ENCODE peak calls at places on chromosomes 5 and 9, in eight cellular contexts. Z is gastrocnemius medialis, D is psoas muscle, R is GM06990, G is body of pancreas, B is A549, F is heart right ventricle, S is mucosa of descending colon. J is an unnamed sample.

GRCh38 chr5:81751836-81752643 is 1.1 kb upstream of the SSBP2 start:
- DNase-seq in Z (no peak), S (no peak), F (peak), R (no peak), G (peak), B (no peak), D (no peak), J (no peak)

GRCh38 chr5:27312291-27312690 is 273.9 kb upstream of the CDH9 start:
- DNase-seq in F (no peak), B (no peak), S (no peak), G (no peak), D (no peak), Z (no peak), R (no peak), J (no peak)

GRCh38 chr9:122141671-122142070 is 17.9 kb downstream of the NDUFA8 start:
- DNase-seq in B (no peak), R (no peak), Z (no peak), G (no peak), F (no peak), S (no peak), D (no peak), J (no peak)

GRCh38 chr5:115297043-115297442 is 589 bp upstream of the CCDC112 start:
- DNase-seq in B (peak), G (peak), D (no peak), Z (no peak), S (no peak), R (no peak), F (no peak), J (no peak)

GRCh38 chr5:135977375-135977928 is 22.7 kb upstream of the LECT2 start:
- DNase-seq in F (peak), S (peak), Z (no peak), R (peak), G (peak), B (peak), D (peak), J (peak)

GRCh38 chr9:136090768-136091581 is 4.1 kb downstream of the NACC2 start:
- DNase-seq in B (no peak), D (peak), G (no peak), S (peak), Z (no peak), R (no peak), F (peak), J (no peak)

GRCh38 chr9:125433461-125434001 is 171.9 kb downstream of the GAPVD1 start:
- DNase-seq in D (no peak), R (no peak), S (no peak), F (no peak), G (no peak), Z (no peak), B (no peak), J (no peak)

GRCh38 chr9:31629292-31629691 is 755.2 kb upstream of the ACO1 start:
- DNase-seq in F (no peak), D (no peak), G (no peak), B (no peak), S (no peak), Z (no peak), R (no peak), J (no peak)

GRCh38 chr5:149886060-149886459 is 58.5 kb downstream of the PDE6A start:
- DNase-seq in Z (no peak), R (no peak), G (no peak), D (no peak), B (no peak), S (peak), F (no peak), J (no peak)

GRCh38 chr9:126743046-126743445 is 61.8 kb upstream of the ZBTB43 start:
- DNase-seq in G (no peak), R (no peak), Z (no peak), F (no peak), S (no peak), B (no peak), D (no peak), J (no peak)

GRCh38 chr9:97853844-97854695 is 1.0 kb downstream of the FOXE1 start:
- DNase-seq in R (peak), S (no peak), G (no peak), Z (no peak), D (no peak), B (peak), F (no peak), J (no peak)

GRCh38 chr5:64682608-64683007 is 7.7 kb upstream of the SHISAL2B start:
- DNase-seq in R (no peak), S (no peak), G (no peak), F (no peak), B (peak), D (no peak), Z (no peak), J (no peak)

GRCh38 chr9:125843646-125844045 is 96.5 kb downstream of the PBX3 start:
- DNase-seq in R (no peak), B (no peak), Z (no peak), S (no peak), D (no peak), G (peak), F (peak), J (no peak)

GRCh38 chr5:69510694-69511093 is 18.1 kb downstream of the OCLN start:
- DNase-seq in Z (no peak), F (no peak), D (no peak), B (no peak), G (no peak), R (no peak), S (no peak), J (no peak)

GRCh38 chr5:151683936-151684586 is 2.7 kb downstream of the SPARC start:
- DNase-seq in Z (no peak), D (no peak), S (no peak), B (no peak), G (no peak), R (no peak), F (no peak), J (no peak)

GRCh38 chr9:69805962-69806633 is 14.5 kb upstream of the CFAP95 start:
- DNase-seq in F (peak), B (no peak), G (peak), Z (no peak), R (no peak), S (no peak), D (no peak), J (no peak)

GRCh38 chr5:150065886-150066285 is 20.5 kb downstream of the CSF1R start:
- DNase-seq in G (peak), Z (no peak), R (no peak), S (no peak), B (no peak), D (peak), F (peak), J (no peak)

GRCh38 chr5:54312499-54312898 is 2.1 kb upstream of the ARL15 start:
- DNase-seq in R (no peak), G (no peak), S (no peak), Z (no peak), F (no peak), B (no peak), D (no peak), J (no peak)

GRCh38 chr5:11902304-11902703 is 1.9 kb downstream of the CTNND2 start:
- DNase-seq in B (no peak), D (no peak), Z (no peak), F (no peak), G (peak), R (no peak), S (no peak), J (no peak)

GRCh38 chr5:53037141-53037859 is 48.1 kb downstream of the ITGA2 start:
- DNase-seq in S (no peak), G (no peak), B (peak), R (no peak), F (no peak), D (no peak), Z (no peak), J (no peak)

GRCh38 chr5:88736494-88736893 is 146.5 kb downstream of the MEF2C start:
- DNase-seq in D (no peak), G (no peak), Z (no peak), F (no peak), B (no peak), S (no peak), R (peak), J (no peak)

GRCh38 chr9:13487498-13487897 is 208.0 kb upstream of the MPDZ start:
- DNase-seq in S (no peak), Z (no peak), D (no peak), F (no peak), R (no peak), G (no peak), B (no peak), J (no peak)

GRCh38 chr5:135183464-135183863 is 149.4 kb upstream of the PITX1 start:
- DNase-seq in B (no peak), Z (no peak), D (no peak), R (no peak), G (no peak), S (no peak), F (no peak), J (no peak)

GRCh38 chr9:89646189-89646588 is 41.4 kb downstream of the GADD45G start:
- DNase-seq in D (no peak), F (no peak), B (no peak), S (no peak), G (no peak), Z (no peak), R (no peak), J (no peak)

GRCh38 chr9:2764371-2764770 is 47.1 kb downstream of the KCNV2 start:
- DNase-seq in F (no peak), Z (no peak), G (no peak), D (no peak), S (no peak), B (no peak), R (no peak), J (no peak)

GRCh38 chr5:126104951-126105350 is 318.3 kb upstream of the GRAMD2B start:
- DNase-seq in R (no peak), Z (no peak), D (no peak), B (no peak), S (no peak), F (no peak), G (no peak), J (no peak)

GRCh38 chr9:115411993-115412452 is 294.1 kb upstream of the TNC start:
- DNase-seq in Z (no peak), D (no peak), R (no peak), G (peak), S (no peak), F (no peak), B (no peak), J (no peak)

GRCh38 chr5:40904205-40904993 is 4.9 kb upstream of the C7 start:
- DNase-seq in D (peak), Z (peak), F (peak), G (peak), S (peak), R (no peak), B (peak), J (no peak)

GRCh38 chr5:54881286-54882005 is 103.9 kb downstream of the ESM1 start:
- DNase-seq in R (no peak), B (no peak), Z (no peak), G (no peak), D (no peak), F (no peak), S (no peak), J (no peak)

GRCh38 chr5:149853019-149853648 is 91.5 kb downstream of the PDE6A start:
- DNase-seq in S (peak), F (peak), G (peak), B (peak), Z (peak), D (peak), R (no peak), J (peak)

GRCh38 chr5:15383469-15383868 is 116.5 kb upstream of the FBXL7 start:
- DNase-seq in Z (no peak), G (no peak), F (no peak), B (peak), R (no peak), D (no peak), S (no peak), J (no peak)

GRCh38 chr5:146137967-146138403 is 32.6 kb upstream of the PLAC8L1 start:
- DNase-seq in S (peak), Z (no peak), D (no peak), B (peak), F (no peak), G (no peak), R (no peak), J (no peak)

GRCh38 chr9:133347515-133347984 is 381 bp downstream of the MED22 start:
- DNase-seq in F (no peak), Z (no peak), D (peak), B (peak), S (peak), G (peak), R (peak), J (peak)

GRCh38 chr9:14895806-14896205 is 14.4 kb downstream of the FREM1 start:
- DNase-seq in B (no peak), D (no peak), R (no peak), G (no peak), S (no peak), F (no peak), Z (no peak), J (no peak)

GRCh38 chr9:123349691-123350480 is 6.1 kb upstream of the CRB2 start:
- DNase-seq in R (peak), F (peak), D (no peak), G (peak), B (peak), S (peak), Z (no peak), J (no peak)

GRCh38 chr9:96875460-96876142 is 21.3 kb upstream of the ZNF782 start:
- DNase-seq in F (peak), R (peak), G (peak), S (peak), Z (peak), B (peak), D (peak), J (peak)

GRCh38 chr9:93229636-93230035 is 45.7 kb downstream of the WNK2 start:
- DNase-seq in R (no peak), D (no peak), G (no peak), F (no peak), S (no peak), B (no peak), Z (no peak), J (no peak)

DNA sequence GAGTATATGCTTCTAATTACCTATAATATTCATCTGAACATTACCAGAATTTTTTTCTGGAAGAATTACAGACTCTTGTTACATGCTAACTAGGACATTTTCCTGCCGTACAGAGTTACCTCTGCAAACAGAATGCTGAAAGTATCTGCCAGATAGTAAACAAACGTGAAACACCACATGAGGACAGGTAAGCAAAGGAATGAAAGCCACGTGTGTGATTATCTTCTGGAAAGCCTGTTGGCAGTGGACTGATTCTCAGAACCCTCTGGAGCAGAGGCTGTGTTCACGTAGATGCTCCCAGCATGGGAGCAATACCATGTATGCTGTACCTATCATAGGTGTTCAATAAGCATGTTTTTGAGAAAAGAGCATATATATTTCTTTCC is 472.6 kb downstream of the ENC1 start:
- DNase-seq in B (no peak), G (no peak), D (no peak), S (no peak), F (no peak), Z (no peak), R (no peak), J (no peak)
- TF ChIP-seq CTCF in B (no peak), G (no peak), D (no peak), S (no peak), F (no peak), Z (no peak), R (no peak), J (no peak)

GRCh38 chr5:8943301-8943700 is 602.6 kb downstream of the SEMA5A start:
- DNase-seq in Z (no peak), D (no peak), B (no peak), G (no peak), R (no peak), F (no peak), S (no peak), J (no peak)

GRCh38 chr5:8944005-8944404 is 601.9 kb downstream of the SEMA5A start:
- DNase-seq in F (no peak), B (no peak), R (no peak), D (no peak), G (no peak), Z (no peak), S (no peak), J (no peak)

GRCh38 chr5:8940934-8941333 is 604.9 kb downstream of the SEMA5A start:
- DNase-seq in S (no peak), G (no peak), D (no peak), Z (no peak), R (no peak), F (no peak), B (no peak), J (no peak)

GRCh38 chr5:8949908-8950307 is 596.0 kb downstream of the SEMA5A start:
- DNase-seq in G (no peak), R (peak), F (no peak), B (no peak), Z (no peak), S (no peak), D (no peak), J (no peak)

GRCh38 chr5:8945972-8946371 is 599.9 kb downstream of the SEMA5A start:
- DNase-seq in Z (no peak), R (no peak), D (no peak), G (no peak), F (no peak), S (no peak), B (no peak), J (no peak)
- TF ChIP-seq CTCF in Z (no peak), R (no peak), D (no peak), G (no peak), F (no peak), S (no peak), B (no peak), J (no peak)

GRCh38 chr9:75023846-75024245 is 4.2 kb downstream of the CARNMT1 start:
- DNase-seq in B (no peak), S (no peak), D (no peak), R (no peak), G (no peak), F (no peak), Z (no peak), J (no peak)

DNA sequence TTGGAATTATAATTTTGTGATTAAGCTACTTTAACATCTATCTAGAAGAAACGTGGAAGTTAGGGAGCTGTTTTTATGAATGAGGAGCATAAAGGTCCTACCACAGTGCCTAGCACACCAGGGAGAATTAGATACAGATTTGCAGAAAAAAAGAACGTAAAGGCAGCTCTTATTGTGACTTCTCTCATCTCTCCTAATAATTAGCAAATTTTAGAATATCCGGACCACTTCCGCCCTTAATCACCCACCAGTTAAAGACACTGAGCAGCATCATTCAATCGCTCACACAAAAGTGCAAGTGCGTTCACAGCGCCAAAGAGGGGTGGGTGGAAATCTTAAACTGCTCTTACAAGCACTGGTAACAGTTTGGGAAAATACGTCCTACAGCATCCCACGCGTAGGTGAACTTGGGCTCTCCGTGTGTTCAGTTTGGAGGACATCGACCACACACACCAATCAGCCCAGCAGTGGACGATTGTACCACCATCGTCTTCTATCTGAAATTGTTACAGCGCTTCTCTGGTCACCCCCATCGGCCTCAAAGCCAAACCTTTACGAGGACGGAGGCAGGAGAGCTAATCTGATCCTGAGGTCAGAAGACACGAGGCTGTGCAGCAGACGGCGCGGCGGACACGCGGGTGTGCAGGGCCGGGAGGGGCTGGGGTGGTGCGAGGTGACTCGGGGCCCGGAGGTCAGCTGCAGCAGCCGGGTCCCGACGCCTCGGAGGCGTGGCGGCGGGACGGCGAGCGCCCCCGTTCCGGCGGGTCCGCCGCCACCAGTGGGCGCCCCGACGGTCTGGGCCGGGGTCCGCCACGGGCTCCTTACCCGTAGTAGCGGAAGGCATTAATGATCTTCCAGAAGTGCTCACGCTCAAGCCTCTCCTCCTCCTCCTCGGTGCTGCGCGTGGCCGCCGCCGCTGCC is 646 bp downstream of the CARNMT1 start:
- DNase-seq in D (peak), Z (peak), G (peak), F (peak), S (peak), R (peak), B (peak), J (no peak)
- TF ChIP-seq CTCF in D (no peak), Z (no peak), G (no peak), F (no peak), S (no peak), R (no peak), B (no peak), J (no peak)

DNA sequence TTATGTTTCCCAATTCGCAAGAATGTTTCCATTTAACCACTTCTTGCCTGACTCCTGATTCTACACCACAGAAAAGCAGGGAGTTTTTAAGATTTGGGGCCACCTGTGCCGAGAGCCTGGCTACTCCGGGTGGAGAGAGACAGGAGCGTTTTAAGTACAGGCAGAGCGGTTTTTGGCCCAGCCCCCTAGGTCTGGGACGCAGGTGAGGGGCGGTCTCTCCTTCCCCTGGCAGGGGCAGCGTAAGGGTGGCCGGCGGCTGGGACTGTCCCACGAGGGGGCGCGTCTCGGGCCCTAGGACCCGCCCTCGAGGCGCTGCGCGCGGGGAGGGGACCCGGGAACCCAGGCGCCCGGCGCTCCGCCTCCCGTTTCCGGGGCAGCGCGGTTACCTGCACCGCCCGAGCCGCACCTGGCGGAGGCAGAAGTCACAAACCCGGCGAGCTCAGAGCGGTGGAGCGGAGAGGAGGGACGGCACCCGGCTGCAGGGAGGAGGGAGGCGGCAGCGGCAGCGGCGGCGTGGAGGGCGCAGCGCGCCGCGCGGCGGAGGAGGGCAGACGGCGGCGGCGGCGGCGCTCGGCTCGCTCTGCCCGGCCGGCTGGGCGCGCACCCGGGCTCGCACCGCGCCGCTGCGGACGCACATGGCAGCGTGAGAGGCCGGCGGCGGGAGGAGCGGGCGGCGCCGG is at the start of gene WWC1:
- DNase-seq in Z (no peak), B (peak), D (peak), F (no peak), R (peak), S (peak), G (peak), J (peak)
- TF ChIP-seq CTCF in Z (no peak), B (peak), D (no peak), F (peak), R (peak), S (no peak), G (peak), J (peak)

DNA sequence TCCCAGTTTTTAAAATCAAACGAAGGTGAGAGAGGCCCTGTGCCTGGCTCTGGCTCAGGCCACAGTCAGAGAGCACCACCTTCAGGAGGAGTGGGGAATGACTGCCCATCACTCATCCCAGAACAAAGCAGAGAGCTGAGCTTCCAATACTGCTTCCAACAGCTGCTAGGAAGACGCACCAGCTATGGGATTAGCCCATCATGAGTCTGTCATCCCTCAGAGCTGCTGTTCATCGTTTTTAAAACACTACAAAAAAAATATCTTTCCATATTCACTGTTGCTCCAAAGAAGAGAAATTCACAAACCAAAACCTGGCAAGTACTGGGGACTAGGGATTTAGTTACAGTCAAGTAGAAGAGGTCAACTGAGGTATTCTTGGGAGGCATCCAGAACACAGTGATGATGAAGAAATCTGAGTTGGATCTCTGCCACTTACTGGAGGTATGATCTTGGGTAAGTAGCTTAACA is 102.4 kb downstream of the CDK5RAP2 start:
- DNase-seq in Z (peak), R (no peak), B (peak), S (peak), D (peak), F (peak), G (peak), J (no peak)
- TF ChIP-seq CTCF in Z (peak), R (peak), B (peak), S (peak), D (peak), F (peak), G (peak), J (peak)